ENCODE peak calls at places on chromosomes 2 and 18, in nine cellular contexts. One of them, this sample, is unnamed.

GRCh38 chr2:84631047-84631446 is 114.7 kb downstream of the DNAH6 start:
- DNase-seq in stromal cell of bone marrow: peak
- DNase-seq in T-helper 1 cell: no peak
- DNase-seq in GM23338: peak
- DNase-seq in foreskin fibroblast: peak
- DNase-seq in T-helper 9 cell: no peak
- DNase-seq in A549: peak
- DNase-seq in substantia nigra: no peak
- DNase-seq in activated CD4-positive, alpha-beta T cell treated with anti-CD3 and anti-CD28 coated beads, Interleukin-2, amount 50 U/mL, for 4 hours: no peak
- DNase-seq in this sample: peak

GRCh38 chr2:119469661-119470297 is 38.1 kb downstream of the TMEM37 start:
- DNase-seq in T-helper 1 cell: no peak
- DNase-seq in foreskin fibroblast: no peak
- DNase-seq in substantia nigra: no peak
- DNase-seq in T-helper 9 cell: no peak
- DNase-seq in A549: no peak
- DNase-seq in stromal cell of bone marrow: no peak
- DNase-seq in GM23338: no peak
- DNase-seq in activated CD4-positive, alpha-beta T cell treated with anti-CD3 and anti-CD28 coated beads, Interleukin-2, amount 50 U/mL, for 4 hours: no peak
- DNase-seq in this sample: no peak

GRCh38 chr2:231125272-231125671 is 430 bp upstream of the HTR2B start:
- DNase-seq in A549: no peak
- DNase-seq in substantia nigra: no peak
- DNase-seq in T-helper 9 cell: no peak
- DNase-seq in T-helper 1 cell: no peak
- DNase-seq in stromal cell of bone marrow: no peak
- DNase-seq in activated CD4-positive, alpha-beta T cell treated with anti-CD3 and anti-CD28 coated beads, Interleukin-2, amount 50 U/mL, for 4 hours: no peak
- DNase-seq in foreskin fibroblast: no peak
- DNase-seq in GM23338: no peak
- DNase-seq in this sample: no peak

GRCh38 chr2:159571540-159572260 is 44.6 kb downstream of the BAZ2B start:
- DNase-seq in activated CD4-positive, alpha-beta T cell treated with anti-CD3 and anti-CD28 coated beads, Interleukin-2, amount 50 U/mL, for 4 hours: no peak
- DNase-seq in T-helper 1 cell: no peak
- DNase-seq in GM23338: no peak
- DNase-seq in A549: no peak
- DNase-seq in stromal cell of bone marrow: no peak
- DNase-seq in T-helper 9 cell: no peak
- DNase-seq in foreskin fibroblast: peak
- DNase-seq in substantia nigra: no peak
- DNase-seq in this sample: no peak

GRCh38 chr2:172709566-172710291 is 25.9 kb upstream of the RAPGEF4 start:
- DNase-seq in substantia nigra: no peak
- DNase-seq in A549: no peak
- DNase-seq in foreskin fibroblast: no peak
- DNase-seq in T-helper 1 cell: no peak
- DNase-seq in stromal cell of bone marrow: no peak
- DNase-seq in activated CD4-positive, alpha-beta T cell treated with anti-CD3 and anti-CD28 coated beads, Interleukin-2, amount 50 U/mL, for 4 hours: no peak
- DNase-seq in GM23338: no peak
- DNase-seq in T-helper 9 cell: no peak
- DNase-seq in this sample: no peak

GRCh38 chr18:79484661-79485621 is 89.2 kb downstream of the NFATC1 start:
- DNase-seq in activated CD4-positive, alpha-beta T cell treated with anti-CD3 and anti-CD28 coated beads, Interleukin-2, amount 50 U/mL, for 4 hours: no peak
- DNase-seq in T-helper 9 cell: no peak
- DNase-seq in substantia nigra: no peak
- DNase-seq in T-helper 1 cell: no peak
- DNase-seq in foreskin fibroblast: peak
- DNase-seq in A549: no peak
- DNase-seq in stromal cell of bone marrow: peak
- DNase-seq in GM23338: no peak
- DNase-seq in this sample: peak

GRCh38 chr18:10916865-10917264 is 232.5 kb downstream of the PIEZO2 start:
- DNase-seq in GM23338: no peak
- DNase-seq in foreskin fibroblast: no peak
- DNase-seq in T-helper 9 cell: no peak
- DNase-seq in activated CD4-positive, alpha-beta T cell treated with anti-CD3 and anti-CD28 coated beads, Interleukin-2, amount 50 U/mL, for 4 hours: no peak
- DNase-seq in T-helper 1 cell: no peak
- DNase-seq in stromal cell of bone marrow: no peak
- DNase-seq in A549: no peak
- DNase-seq in substantia nigra: no peak
- DNase-seq in this sample: no peak

GRCh38 chr2:197498937-197499593 is 575 bp downstream of the HSPD1 start:
- DNase-seq in T-helper 9 cell: peak
- DNase-seq in GM23338: peak
- DNase-seq in T-helper 1 cell: peak
- DNase-seq in activated CD4-positive, alpha-beta T cell treated with anti-CD3 and anti-CD28 coated beads, Interleukin-2, amount 50 U/mL, for 4 hours: peak
- DNase-seq in foreskin fibroblast: peak
- DNase-seq in substantia nigra: no peak
- DNase-seq in A549: no peak
- DNase-seq in stromal cell of bone marrow: no peak
- DNase-seq in this sample: peak

GRCh38 chr18:26074256-26074655 is 16.2 kb downstream of the SS18 start:
- DNase-seq in stromal cell of bone marrow: no peak
- DNase-seq in substantia nigra: no peak
- DNase-seq in foreskin fibroblast: no peak
- DNase-seq in T-helper 9 cell: no peak
- DNase-seq in activated CD4-positive, alpha-beta T cell treated with anti-CD3 and anti-CD28 coated beads, Interleukin-2, amount 50 U/mL, for 4 hours: no peak
- DNase-seq in GM23338: no peak
- DNase-seq in T-helper 1 cell: no peak
- DNase-seq in A549: no peak
- DNase-seq in this sample: no peak

GRCh38 chr18:76615065-76615733 is 120.2 kb upstream of the ZNF516 start:
- DNase-seq in T-helper 9 cell: no peak
- DNase-seq in foreskin fibroblast: peak
- DNase-seq in GM23338: no peak
- DNase-seq in A549: no peak
- DNase-seq in activated CD4-positive, alpha-beta T cell treated with anti-CD3 and anti-CD28 coated beads, Interleukin-2, amount 50 U/mL, for 4 hours: no peak
- DNase-seq in T-helper 1 cell: no peak
- DNase-seq in substantia nigra: no peak
- DNase-seq in stromal cell of bone marrow: no peak
- DNase-seq in this sample: no peak

GRCh38 chr2:55059793-55060192 is 9.5 kb upstream of the RTN4 start:
- DNase-seq in T-helper 1 cell: no peak
- DNase-seq in activated CD4-positive, alpha-beta T cell treated with anti-CD3 and anti-CD28 coated beads, Interleukin-2, amount 50 U/mL, for 4 hours: no peak
- DNase-seq in T-helper 9 cell: no peak
- DNase-seq in stromal cell of bone marrow: no peak
- DNase-seq in GM23338: no peak
- DNase-seq in foreskin fibroblast: no peak
- DNase-seq in A549: no peak
- DNase-seq in substantia nigra: no peak
- DNase-seq in this sample: no peak

GRCh38 chr2:88530081-88530480 is 77.6 kb upstream of the FOXI3 start:
- DNase-seq in substantia nigra: no peak
- DNase-seq in GM23338: no peak
- DNase-seq in stromal cell of bone marrow: no peak
- DNase-seq in T-helper 9 cell: no peak
- DNase-seq in T-helper 1 cell: no peak
- DNase-seq in foreskin fibroblast: peak
- DNase-seq in A549: no peak
- DNase-seq in activated CD4-positive, alpha-beta T cell treated with anti-CD3 and anti-CD28 coated beads, Interleukin-2, amount 50 U/mL, for 4 hours: no peak
- DNase-seq in this sample: no peak

GRCh38 chr18:5455644-5456043 is 88.2 kb downstream of the EPB41L3 start:
- DNase-seq in T-helper 9 cell: no peak
- DNase-seq in activated CD4-positive, alpha-beta T cell treated with anti-CD3 and anti-CD28 coated beads, Interleukin-2, amount 50 U/mL, for 4 hours: no peak
- DNase-seq in substantia nigra: no peak
- DNase-seq in stromal cell of bone marrow: no peak
- DNase-seq in T-helper 1 cell: no peak
- DNase-seq in A549: no peak
- DNase-seq in foreskin fibroblast: no peak
- DNase-seq in GM23338: no peak
- DNase-seq in this sample: no peak